ENCODE peak calls at places on chromosomes 5 and 9, in six cellular contexts. One of them, this sample, is unnamed.

GRCh38 chr9:72193478-72193881 is 44.2 kb downstream of the GDA start:
- DNase-seq in lower lobe of right lung: no peak
- DNase-seq in mucosa of descending colon: no peak
- DNase-seq in IMR-90: no peak
- DNase-seq in Panc1: no peak
- DNase-seq in foreskin fibroblast: no peak
- DNase-seq in this sample: no peak

GRCh38 chr9:34993502-34994428 is 4.2 kb downstream of the DNAJB5 start:
- DNase-seq in mucosa of descending colon: peak
- DNase-seq in Panc1: no peak
- DNase-seq in foreskin fibroblast: peak
- DNase-seq in IMR-90: peak
- DNase-seq in lower lobe of right lung: no peak
- DNase-seq in this sample: peak

GRCh38 chr5:136058031-136058971 is 29.5 kb downstream of the TGFBI start:
- DNase-seq in foreskin fibroblast: peak
- DNase-seq in mucosa of descending colon: no peak
- DNase-seq in lower lobe of right lung: no peak
- DNase-seq in Panc1: peak
- DNase-seq in IMR-90: peak
- DNase-seq in this sample: peak

GRCh38 chr9:104386425-104387069 is 117.5 kb upstream of the OR13F1 start:
- DNase-seq in mucosa of descending colon: no peak
- DNase-seq in IMR-90: peak
- DNase-seq in lower lobe of right lung: no peak
- DNase-seq in Panc1: peak
- DNase-seq in foreskin fibroblast: peak
- DNase-seq in this sample: no peak

GRCh38 chr5:34736445-34737119 is 80.5 kb downstream of the RAI14 start:
- DNase-seq in mucosa of descending colon: no peak
- DNase-seq in foreskin fibroblast: peak
- DNase-seq in IMR-90: peak
- DNase-seq in lower lobe of right lung: no peak
- DNase-seq in Panc1: no peak
- DNase-seq in this sample: no peak

GRCh38 chr9:75996726-75997125 is 106.3 kb downstream of the PCSK5 start:
- DNase-seq in mucosa of descending colon: no peak
- DNase-seq in foreskin fibroblast: no peak
- DNase-seq in Panc1: no peak
- DNase-seq in lower lobe of right lung: no peak
- DNase-seq in IMR-90: no peak
- DNase-seq in this sample: no peak

GRCh38 chr9:95008151-95008771 is 281.8 kb downstream of the AOPEP start:
- DNase-seq in IMR-90: no peak
- DNase-seq in Panc1: no peak
- DNase-seq in foreskin fibroblast: no peak
- DNase-seq in lower lobe of right lung: peak
- DNase-seq in mucosa of descending colon: peak
- DNase-seq in this sample: no peak

GRCh38 chr5:143826909-143827514 is 15.1 kb downstream of the HMHB1 start:
- DNase-seq in IMR-90: peak
- DNase-seq in Panc1: peak
- DNase-seq in lower lobe of right lung: no peak
- DNase-seq in foreskin fibroblast: no peak
- DNase-seq in mucosa of descending colon: no peak
- DNase-seq in this sample: peak

GRCh38 chr9:86655147-86655546 is 292.2 kb downstream of the GAS1 start:
- DNase-seq in lower lobe of right lung: no peak
- DNase-seq in IMR-90: peak
- DNase-seq in mucosa of descending colon: no peak
- DNase-seq in Panc1: no peak
- DNase-seq in foreskin fibroblast: peak
- DNase-seq in this sample: no peak

GRCh38 chr9:85599540-85600140 is 142.1 kb downstream of the AGTPBP1 start:
- DNase-seq in Panc1: no peak
- DNase-seq in IMR-90: peak
- DNase-seq in foreskin fibroblast: peak
- DNase-seq in mucosa of descending colon: no peak
- DNase-seq in lower lobe of right lung: no peak
- DNase-seq in this sample: no peak

GRCh38 chr9:35835216-35835604 is 6.2 kb downstream of the TMEM8B start:
- DNase-seq in IMR-90: no peak
- DNase-seq in foreskin fibroblast: no peak
- DNase-seq in Panc1: no peak
- DNase-seq in mucosa of descending colon: peak
- DNase-seq in lower lobe of right lung: no peak
- DNase-seq in this sample: no peak

GRCh38 chr9:20209421-20210340 is 412.6 kb downstream of the MLLT3 start:
- DNase-seq in foreskin fibroblast: no peak
- DNase-seq in Panc1: no peak
- DNase-seq in mucosa of descending colon: no peak
- DNase-seq in lower lobe of right lung: no peak
- DNase-seq in IMR-90: no peak
- DNase-seq in this sample: no peak

GRCh38 chr5:73393606-73394489 is 54.7 kb downstream of the FOXD1 start:
- DNase-seq in mucosa of descending colon: no peak
- DNase-seq in foreskin fibroblast: no peak
- DNase-seq in Panc1: no peak
- DNase-seq in IMR-90: no peak
- DNase-seq in lower lobe of right lung: no peak
- DNase-seq in this sample: no peak

GRCh38 chr5:39100301-39100850 is 26.2 kb upstream of the RICTOR start:
- DNase-seq in IMR-90: no peak
- DNase-seq in Panc1: no peak
- DNase-seq in foreskin fibroblast: no peak
- DNase-seq in lower lobe of right lung: no peak
- DNase-seq in mucosa of descending colon: no peak
- DNase-seq in this sample: no peak

GRCh38 chr5:141516648-141517025 is 27.8 kb downstream of the PCDHGC5 start:
- DNase-seq in mucosa of descending colon: no peak
- DNase-seq in Panc1: no peak
- DNase-seq in IMR-90: no peak
- DNase-seq in foreskin fibroblast: peak
- DNase-seq in lower lobe of right lung: no peak
- DNase-seq in this sample: no peak

GRCh38 chr5:69512740-69513260 is 20.2 kb downstream of the OCLN start:
- DNase-seq in lower lobe of right lung: no peak
- DNase-seq in foreskin fibroblast: peak
- DNase-seq in IMR-90: peak
- DNase-seq in Panc1: no peak
- DNase-seq in mucosa of descending colon: no peak
- DNase-seq in this sample: peak

GRCh38 chr5:133817456-133817855 is 151.0 kb downstream of the C5orf15 start:
- DNase-seq in lower lobe of right lung: no peak
- DNase-seq in mucosa of descending colon: no peak
- DNase-seq in foreskin fibroblast: no peak
- DNase-seq in Panc1: no peak
- DNase-seq in IMR-90: no peak
- DNase-seq in this sample: no peak

GRCh38 chr5:105740242-105740641 is 1930.5 kb downstream of the EFNA5 start:
- DNase-seq in mucosa of descending colon: no peak
- DNase-seq in foreskin fibroblast: no peak
- DNase-seq in Panc1: no peak
- DNase-seq in IMR-90: no peak
- DNase-seq in lower lobe of right lung: no peak
- DNase-seq in this sample: no peak

GRCh38 chr5:62514510-62515119 is 64.0 kb upstream of the LRRC70 start:
- DNase-seq in mucosa of descending colon: no peak
- DNase-seq in lower lobe of right lung: no peak
- DNase-seq in foreskin fibroblast: no peak
- DNase-seq in Panc1: no peak
- DNase-seq in IMR-90: no peak
- DNase-seq in this sample: no peak

DNA sequence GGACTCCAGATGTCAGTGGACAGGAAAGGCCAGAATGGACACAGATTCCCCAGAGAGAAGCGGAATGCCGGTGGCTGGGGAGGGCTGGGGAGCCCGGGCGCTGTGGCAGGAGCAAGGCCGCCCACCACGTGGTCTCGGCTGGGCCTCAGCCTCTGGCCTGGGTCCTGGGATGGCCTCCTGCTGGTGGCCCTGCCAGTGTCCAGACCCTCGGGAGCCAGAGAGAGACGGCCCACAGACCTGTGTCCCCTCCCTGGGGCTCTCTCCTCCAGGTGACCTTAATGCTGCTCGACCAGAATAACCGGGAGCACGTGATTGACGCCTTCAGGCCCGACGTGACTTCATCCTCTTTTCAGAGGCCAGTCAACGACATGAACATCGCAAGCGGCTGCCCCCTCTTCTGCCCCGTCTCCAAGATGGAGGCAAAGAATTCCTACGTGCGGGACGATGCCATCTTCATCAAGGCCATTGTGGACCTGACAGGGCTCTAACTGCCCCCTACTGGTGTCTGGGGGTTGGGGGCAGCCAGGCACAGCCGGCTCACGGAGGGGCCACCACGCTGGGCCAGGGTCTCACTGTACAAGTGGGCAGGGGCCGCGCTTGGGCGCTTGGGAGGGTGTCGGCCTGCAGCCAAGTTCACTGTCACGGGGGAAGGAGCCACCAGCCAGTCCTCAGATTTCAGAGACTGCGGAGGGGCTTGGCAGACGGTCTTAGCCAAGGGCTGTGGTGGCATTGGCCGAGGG is 19.0 kb downstream of the FBXW5 start:
- DNase-seq in lower lobe of right lung: no peak
- DNase-seq in mucosa of descending colon: no peak
- DNase-seq in IMR-90: no peak
- DNase-seq in Panc1: no peak
- DNase-seq in foreskin fibroblast: no peak
- DNase-seq in this sample: no peak
- TF ChIP-seq CTCF in lower lobe of right lung: no peak
- TF ChIP-seq CTCF in mucosa of descending colon: no peak
- TF ChIP-seq CTCF in IMR-90: no peak
- TF ChIP-seq CTCF in Panc1: no peak
- TF ChIP-seq CTCF in foreskin fibroblast: no peak
- TF ChIP-seq CTCF in this sample: no peak

GRCh38 chr5:112552791-112553190 is 133.7 kb upstream of the EPB41L4A start:
- DNase-seq in mucosa of descending colon: no peak
- DNase-seq in Panc1: no peak
- DNase-seq in lower lobe of right lung: no peak
- DNase-seq in IMR-90: no peak
- DNase-seq in foreskin fibroblast: no peak
- DNase-seq in this sample: no peak
- TF ChIP-seq CTCF in mucosa of descending colon: no peak
- TF ChIP-seq CTCF in Panc1: no peak
- TF ChIP-seq CTCF in lower lobe of right lung: no peak
- TF ChIP-seq CTCF in IMR-90: no peak
- TF ChIP-seq CTCF in foreskin fibroblast: no peak
- TF ChIP-seq CTCF in this sample: no peak

DNA sequence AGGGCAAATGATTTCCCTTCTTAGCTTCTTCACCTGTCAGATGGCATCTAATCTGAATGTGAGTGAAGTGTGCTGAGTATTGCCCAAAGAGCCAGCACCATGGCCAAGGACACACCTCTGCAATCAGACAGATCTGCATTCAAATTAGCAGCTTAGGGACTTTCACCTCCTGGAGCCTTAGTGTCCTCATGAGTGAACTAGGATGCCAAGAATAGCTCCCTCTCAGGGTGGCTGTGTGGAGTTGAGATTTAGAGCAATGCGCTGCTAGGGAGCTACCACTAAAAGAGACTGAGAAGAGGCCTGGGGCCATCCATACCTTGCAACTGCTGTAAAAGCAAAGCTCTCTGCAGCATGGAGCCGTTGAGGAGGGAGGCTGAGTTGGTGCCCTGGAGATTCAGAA is 1.4 kb downstream of the CIZ1 start:
- DNase-seq in foreskin fibroblast: no peak
- DNase-seq in mucosa of descending colon: no peak
- DNase-seq in lower lobe of right lung: no peak
- DNase-seq in Panc1: no peak
- DNase-seq in IMR-90: no peak
- DNase-seq in this sample: no peak
- TF ChIP-seq CTCF in foreskin fibroblast: no peak
- TF ChIP-seq CTCF in mucosa of descending colon: no peak
- TF ChIP-seq CTCF in lower lobe of right lung: no peak
- TF ChIP-seq CTCF in Panc1: no peak
- TF ChIP-seq CTCF in IMR-90: no peak
- TF ChIP-seq CTCF in this sample: no peak

GRCh38 chr9:98127226-98127625 is 8.2 kb upstream of the TRIM14 start:
- DNase-seq in lower lobe of right lung: no peak
- DNase-seq in Panc1: no peak
- DNase-seq in IMR-90: no peak
- DNase-seq in foreskin fibroblast: no peak
- DNase-seq in mucosa of descending colon: no peak
- DNase-seq in this sample: no peak
- TF ChIP-seq CTCF in lower lobe of right lung: no peak
- TF ChIP-seq CTCF in Panc1: no peak
- TF ChIP-seq CTCF in IMR-90: no peak
- TF ChIP-seq CTCF in foreskin fibroblast: no peak
- TF ChIP-seq CTCF in mucosa of descending colon: no peak
- TF ChIP-seq CTCF in this sample: no peak

GRCh38 chr9:4740373-4740622 is 704 bp downstream of the AK3 start:
- DNase-seq in IMR-90: no peak
- DNase-seq in lower lobe of right lung: no peak
- DNase-seq in mucosa of descending colon: no peak
- DNase-seq in foreskin fibroblast: peak
- DNase-seq in Panc1: no peak
- DNase-seq in this sample: no peak

GRCh38 chr9:4740623-4741364 is at the start of gene AK3:
- DNase-seq in mucosa of descending colon: peak
- DNase-seq in foreskin fibroblast: peak
- DNase-seq in lower lobe of right lung: peak
- DNase-seq in IMR-90: peak
- DNase-seq in Panc1: no peak
- DNase-seq in this sample: peak

GRCh38 chr9:4738866-4739586 is 2.0 kb downstream of the AK3 start:
- DNase-seq in Panc1: no peak
- DNase-seq in IMR-90: peak
- DNase-seq in mucosa of descending colon: peak
- DNase-seq in foreskin fibroblast: peak
- DNase-seq in lower lobe of right lung: no peak
- DNase-seq in this sample: no peak

GRCh38 chr9:4741365-4742031 is 496 bp upstream of the AK3 start:
- DNase-seq in mucosa of descending colon: no peak
- DNase-seq in lower lobe of right lung: no peak
- DNase-seq in IMR-90: no peak
- DNase-seq in foreskin fibroblast: peak
- DNase-seq in Panc1: no peak
- DNase-seq in this sample: no peak

DNA sequence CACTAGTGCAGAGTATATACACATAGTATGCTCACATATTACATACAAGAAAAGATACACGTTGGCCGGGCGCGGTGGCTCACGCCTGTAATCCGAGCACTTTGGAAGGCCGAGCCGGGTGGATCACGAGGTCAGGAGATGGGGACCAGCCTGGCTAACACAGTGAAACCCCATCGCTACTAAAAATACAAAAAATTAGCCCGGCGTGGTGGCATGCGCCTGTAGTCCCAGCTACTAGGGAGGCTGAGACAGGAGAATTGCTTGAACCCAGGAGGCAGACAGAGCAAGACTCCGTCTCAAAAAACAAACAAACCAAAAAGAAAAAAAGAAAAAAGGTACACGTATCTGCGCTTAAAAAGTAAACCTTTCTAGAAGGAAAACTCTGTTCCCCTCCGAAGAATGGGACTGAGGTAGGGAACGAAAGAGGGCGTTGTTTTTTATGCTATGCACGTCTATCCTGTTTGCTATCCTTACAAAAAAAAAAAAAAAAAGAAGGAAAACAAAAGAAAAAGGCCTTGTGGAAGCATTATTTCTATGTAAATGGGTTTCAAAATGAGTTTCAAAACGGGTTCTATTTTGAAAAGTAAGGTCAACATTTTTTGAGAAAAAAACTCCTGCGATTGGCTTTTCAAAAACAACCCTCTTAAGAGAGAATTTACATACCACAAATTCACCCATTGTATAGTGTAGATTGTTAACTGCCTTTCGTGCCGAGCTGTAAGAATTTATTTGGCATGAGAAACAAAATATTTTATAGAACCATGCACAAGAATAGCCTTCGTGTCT is 1.2 kb downstream of the AK3 start:
- DNase-seq in mucosa of descending colon: peak
- DNase-seq in foreskin fibroblast: peak
- DNase-seq in IMR-90: no peak
- DNase-seq in Panc1: no peak
- DNase-seq in lower lobe of right lung: no peak
- DNase-seq in this sample: no peak
- TF ChIP-seq CTCF in mucosa of descending colon: no peak
- TF ChIP-seq CTCF in foreskin fibroblast: no peak
- TF ChIP-seq CTCF in IMR-90: no peak
- TF ChIP-seq CTCF in Panc1: no peak
- TF ChIP-seq CTCF in lower lobe of right lung: no peak
- TF ChIP-seq CTCF in this sample: no peak